ENCODE peak calls at places on chromosomes 12 and 14, in five cellular contexts. L is right cardiac atrium; E is lower lobe of right lung; A is naive thymus-derived CD4-positive, alpha-beta T cell; I is heart left ventricle. V is an unnamed sample.

GRCh38 chr12:7091171-7091570 is 1.1 kb downstream of the C1R start:
- ATAC-seq in L (no peak), E (no peak), A (no peak), I (no peak), V (no peak)

GRCh38 chr14:50086316-50086700 is 30.1 kb downstream of the VCPKMT start:
- ATAC-seq in L (no peak), E (no peak), A (no peak), I (no peak), V (no peak)

GRCh38 chr12:19833775-19834501 is 394.6 kb downstream of the AEBP2 start:
- ATAC-seq in L (peak; percentile 79), E (no peak), A (no peak), I (peak; percentile 46), V (no peak)

GRCh38 chr12:52735106-52735505 is 31.8 kb upstream of the KRT77 start:
- ATAC-seq in L (no peak), E (no peak), A (no peak), I (no peak), V (no peak)

GRCh38 chr12:98912401-98912800 is 267.3 kb downstream of the APAF1 start:
- ATAC-seq in L (no peak), E (no peak), A (no peak), I (no peak), V (no peak)

GRCh38 chr12:12439636-12440035 is 82.8 kb downstream of the BORCS5 start:
- ATAC-seq in L (no peak), E (peak; percentile 67), A (peak; percentile 41), I (no peak), V (peak; percentile 55)

GRCh38 chr12:32272465-32272864 is 126.9 kb upstream of the FGD4 start:
- ATAC-seq in L (no peak), E (no peak), A (no peak), I (no peak), V (no peak)

GRCh38 chr14:104092931-104093365 is 7.4 kb downstream of the ASPG start:
- ATAC-seq in L (no peak), E (no peak), A (no peak), I (no peak), V (no peak)

GRCh38 chr12:105032703-105033357 is 46.7 kb downstream of the NOPCHAP1 start:
- ATAC-seq in L (peak; percentile 64), E (no peak), A (no peak), I (no peak), V (no peak)

GRCh38 chr12:18358930-18359329 is 97.6 kb downstream of the PIK3C2G start:
- ATAC-seq in L (no peak), E (no peak), A (no peak), I (no peak), V (no peak)

GRCh38 chr14:21988413-21988812 is 314.8 kb upstream of the OR4E1 start:
- ATAC-seq in L (no peak), E (no peak), A (no peak), I (no peak), V (no peak)

GRCh38 chr12:62332598-62332997 is 72.4 kb downstream of the USP15 start:
- ATAC-seq in L (no peak), E (no peak), A (no peak), I (peak; percentile 73), V (no peak)

GRCh38 chr12:22788913-22789312 is 163.9 kb downstream of the ETNK1 start:
- ATAC-seq in L (no peak), E (no peak), A (no peak), I (no peak), V (no peak)

GRCh38 chr14:99676657-99677056 is 7.4 kb upstream of the CYP46A1 start:
- ATAC-seq in L (no peak), E (no peak), A (no peak), I (no peak), V (no peak)

GRCh38 chr14:81416233-81416927 is 16.3 kb upstream of the STON2 start:
- ATAC-seq in L (peak; percentile 52), E (peak; percentile 80), A (peak; percentile 82), I (peak; percentile 46), V (peak; percentile 41)

GRCh38 chr12:27622436-27623185 is 73.6 kb upstream of the REP15 start:
- ATAC-seq in L (no peak), E (no peak), A (no peak), I (no peak), V (no peak)

GRCh38 chr12:27627123-27627835 is 69.0 kb upstream of the REP15 start:
- ATAC-seq in L (peak; percentile 61), E (no peak), A (no peak), I (peak; percentile 50), V (peak; percentile 80)

GRCh38 chr12:27623645-27624044 is 72.6 kb upstream of the REP15 start:
- ATAC-seq in L (no peak), E (no peak), A (no peak), I (no peak), V (no peak)

GRCh38 chr12:27624586-27624985 is 71.7 kb upstream of the REP15 start:
- ATAC-seq in L (no peak), E (peak; percentile 67), A (no peak), I (no peak), V (no peak)

DNA sequence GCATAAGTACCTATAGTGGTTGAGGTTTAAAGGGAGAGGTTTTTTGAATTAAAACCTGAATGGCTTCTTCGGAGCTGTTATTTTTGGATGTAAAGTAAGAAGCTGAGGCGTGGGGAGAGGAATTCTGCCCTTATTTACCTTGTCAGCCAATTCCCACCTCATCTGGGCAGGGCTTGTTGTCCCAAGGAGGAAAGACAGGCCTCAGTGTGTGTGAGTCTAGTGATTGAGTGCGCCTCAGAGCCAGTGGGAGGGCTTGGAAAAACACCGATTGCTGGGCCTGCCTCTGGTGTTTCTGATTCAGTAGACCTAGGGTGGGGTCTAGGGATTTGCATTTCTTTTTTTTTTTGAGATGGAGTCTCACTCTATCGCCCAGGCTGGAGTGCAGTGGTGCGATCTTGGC is 70.0 kb upstream of the REP15 start:
- ATAC-seq in L (no peak), E (no peak), A (no peak), I (peak; percentile 29), V (no peak)
- H3K4me3 ChIP-seq in L (no peak overlapping the region), E (no peak overlapping the region), A (no peak overlapping the region), I (no peak overlapping the region), V (no peak overlapping the region)

GRCh38 chr12:9064201-9064814 is 51.4 kb downstream of the A2M start:
- ATAC-seq in L (peak; percentile 90), E (peak; percentile 85), A (peak; percentile 94), I (peak; percentile 87), V (peak; percentile 77)

GRCh38 chr12:9066755-9067433 is 48.8 kb downstream of the A2M start:
- ATAC-seq in L (no peak), E (no peak), A (no peak), I (no peak), V (no peak)

GRCh38 chr12:9066183-9066623 is 49.5 kb downstream of the A2M start:
- ATAC-seq in L (no peak), E (no peak), A (no peak), I (no peak), V (no peak)

GRCh38 chr12:9065607-9065856 is 50.2 kb downstream of the A2M start:
- ATAC-seq in L (no peak), E (no peak), A (no peak), I (no peak), V (no peak)

DNA sequence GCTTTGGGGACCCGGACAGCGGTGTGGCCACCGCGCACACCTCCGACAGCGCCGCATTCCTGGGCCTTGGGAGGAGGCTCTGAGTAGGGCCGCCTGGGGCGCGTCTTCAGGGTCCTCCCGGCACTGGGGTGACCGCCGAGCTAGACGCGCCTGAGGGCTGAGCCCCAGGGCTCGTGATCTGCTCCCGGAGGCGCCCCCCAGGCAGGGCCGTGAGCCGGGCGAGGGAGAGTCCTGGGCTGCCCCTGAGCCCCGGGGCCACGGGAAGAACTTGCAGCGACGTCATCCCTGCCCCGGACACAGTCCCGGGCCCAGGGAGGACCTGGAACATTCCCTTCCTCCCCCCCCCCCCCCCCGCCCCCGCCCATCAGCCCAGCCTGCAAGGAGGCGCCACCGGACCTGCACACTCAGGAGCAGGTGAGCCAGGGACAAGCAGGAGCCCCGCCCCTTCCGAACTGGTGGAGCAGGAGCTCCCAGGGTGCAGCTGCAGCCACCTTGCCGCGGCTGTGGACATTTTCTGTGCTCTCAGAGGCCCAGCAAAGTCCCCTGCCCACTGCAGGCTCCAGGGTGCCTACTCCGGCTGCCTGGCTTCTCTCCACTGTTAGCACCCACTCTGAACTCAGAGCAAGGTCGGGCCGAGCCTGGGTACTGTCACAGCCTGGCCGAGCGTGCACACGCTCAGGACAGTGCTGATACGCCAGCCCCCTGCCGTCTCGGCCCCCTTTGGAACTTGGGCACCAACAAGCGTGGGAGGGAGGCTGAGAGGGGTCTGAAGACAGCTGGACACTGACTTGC is 50.7 kb downstream of the A2M start:
- ATAC-seq in L (peak; percentile 96), E (peak; percentile 94), A (peak; percentile 48), I (peak; percentile 95), V (peak; percentile 95)
- H3K4me3 ChIP-seq in L (peak overlapping the region; percentile 93), E (peak overlapping the region; percentile 84), A (peak overlapping the region; percentile 53), I (peak overlapping the region; percentile 70), V (peak overlapping the region; percentile 86)

GRCh38 chr14:102828201-102828600 is 51.0 kb downstream of the TRAF3 start:
- ATAC-seq in L (no peak), E (no peak), A (no peak), I (no peak), V (no peak)
- H3K4me3 ChIP-seq in L (no peak overlapping the region), E (peak overlapping the region; percentile 17), A (no peak overlapping the region), I (no peak overlapping the region), V (no peak overlapping the region)

GRCh38 chr12:57240926-57241555 is 9.9 kb downstream of the STAC3 start:
- ATAC-seq in L (no peak), E (no peak), A (no peak), I (no peak), V (no peak)
- H3K4me3 ChIP-seq in L (peak overlapping the region; percentile 54), E (peak overlapping the region; percentile 57), A (peak overlapping the region; percentile 80), I (no peak overlapping the region), V (no peak overlapping the region)

GRCh38 chr14:54579606-54580005 is 12.7 kb downstream of the SAMD4A start:
- ATAC-seq in L (peak; percentile 56), E (peak; percentile 76), A (no peak), I (peak; percentile 63), V (peak; percentile 79)

GRCh38 chr14:54582334-54582733 is 15.4 kb downstream of the SAMD4A start:
- ATAC-seq in L (no peak), E (no peak), A (no peak), I (peak; percentile 38), V (no peak)

GRCh38 chr14:54584097-54584496 is 17.2 kb downstream of the SAMD4A start:
- ATAC-seq in L (no peak), E (no peak), A (no peak), I (no peak), V (no peak)

GRCh38 chr14:54577977-54578376 is 11.0 kb downstream of the SAMD4A start:
- ATAC-seq in L (no peak), E (no peak), A (no peak), I (no peak), V (no peak)

DNA sequence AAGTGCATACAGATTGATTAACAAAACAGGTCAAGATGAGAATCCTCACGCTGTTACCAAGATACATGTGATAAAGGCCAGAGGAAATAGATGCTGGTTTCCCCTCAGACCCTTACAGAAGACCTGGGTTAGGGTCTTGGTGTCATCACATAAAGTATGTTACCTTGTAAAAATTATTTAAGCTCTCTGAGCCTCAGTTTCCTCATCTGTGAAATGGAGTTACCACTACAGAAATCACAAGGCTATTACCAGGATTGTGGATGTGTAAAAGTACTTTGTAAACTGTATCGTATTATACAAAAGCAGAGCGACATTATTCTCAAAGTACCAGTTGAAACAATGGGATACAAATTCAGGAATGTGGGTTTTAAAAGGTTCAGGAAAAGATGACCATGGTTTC is 14.0 kb downstream of the SAMD4A start:
- ATAC-seq in L (no peak), E (no peak), A (no peak), I (no peak), V (no peak)
- H3K4me3 ChIP-seq in L (no peak overlapping the region), E (no peak overlapping the region), A (no peak overlapping the region), I (no peak overlapping the region), V (no peak overlapping the region)

GRCh38 chr12:107027304-107028053 is 40.5 kb upstream of the MTERF2 start:
- ATAC-seq in L (peak; percentile 95), E (peak; percentile 95), A (peak; percentile 93), I (peak; percentile 96), V (peak; percentile 96)
- H3K4me3 ChIP-seq in L (no peak overlapping the region), E (no peak overlapping the region), A (no peak overlapping the region), I (no peak overlapping the region), V (no peak overlapping the region)

GRCh38 chr12:76556373-76556772 is 3.2 kb downstream of the OSBPL8 start:
- ATAC-seq in L (no peak), E (no peak), A (no peak), I (no peak), V (no peak)
- H3K4me3 ChIP-seq in L (no peak overlapping the region), E (no peak overlapping the region), A (no peak overlapping the region), I (no peak overlapping the region), V (no peak overlapping the region)

V was measured in gastroesophageal sphincter.